ENCODE peak calls at places on chromosome 16, in four cellular contexts. G is fibroblast of mammary gland, Q is cardiac fibroblast, Y is ovary. I is an unnamed sample.

GRCh38 chr16:50303605-50304466 is 37.5 kb downstream of the ADCY7 start:
- DNase-seq in G (no peak), Q (peak; percentile 33), Y (peak; percentile 62), I (peak; percentile 50)

GRCh38 chr16:73036074-73036826 is 11.7 kb downstream of the ZFHX3 start:
- DNase-seq in G (no peak), Q (no peak), Y (no peak), I (no peak)

GRCh38 chr16:76207270-76207669 is 69.9 kb upstream of the CNTNAP4 start:
- DNase-seq in G (no peak), Q (no peak), Y (no peak), I (no peak)

GRCh38 chr16:85348921-85349334 is 236.7 kb upstream of the CIBAR2 start:
- DNase-seq in G (no peak), Q (no peak), Y (no peak), I (no peak)

GRCh38 chr16:12440233-12440530 is 363.5 kb downstream of the CPPED1 start:
- DNase-seq in G (peak; percentile 35), Q (peak; percentile 35), Y (no peak), I (peak; percentile 34)

GRCh38 chr16:11493531-11493929 is 93.2 kb downstream of the LITAF start:
- DNase-seq in G (no peak), Q (no peak), Y (no peak), I (no peak)

GRCh38 chr16:2912330-2913199 is 834 bp downstream of the FLYWCH1 start:
- DNase-seq in G (peak; percentile 73), Q (peak; percentile 82), Y (peak; percentile 37), I (peak; percentile 75)

GRCh38 chr16:53054670-53055485 is at the start of gene CHD9:
- DNase-seq in G (peak; percentile 81), Q (peak; percentile 91), Y (peak; percentile 85), I (peak; percentile 87)

GRCh38 chr16:10950393-10950792 is 6.0 kb downstream of the CLEC16A start:
- DNase-seq in G (no peak), Q (no peak), Y (no peak), I (no peak)

GRCh38 chr16:23945243-23945642 is 109.5 kb downstream of the PRKCB start:
- DNase-seq in G (no peak), Q (no peak), Y (no peak), I (no peak)

GRCh38 chr16:49500211-49500610 is 126.6 kb downstream of the C16orf78 start:
- DNase-seq in G (no peak), Q (no peak), Y (no peak), I (no peak)

GRCh38 chr16:25606069-25606468 is 85.7 kb upstream of the HS3ST4 start:
- DNase-seq in G (no peak), Q (no peak), Y (no peak), I (no peak)

GRCh38 chr16:47110939-47111338 is 32.8 kb downstream of the NETO2 start:
- DNase-seq in G (peak; percentile 5), Q (no peak), Y (no peak), I (peak; percentile 8)

GRCh38 chr16:69934044-69934443 is 17.1 kb upstream of the CLEC18A start:
- DNase-seq in G (no peak), Q (no peak), Y (no peak), I (no peak)

GRCh38 chr16:75203667-75204409 is 3.1 kb downstream of the CTRB2 start:
- DNase-seq in G (no peak), Q (no peak), Y (no peak), I (no peak)

GRCh38 chr16:79628501-79628975 is 28.0 kb upstream of the MAF start:
- DNase-seq in G (peak; percentile 22), Q (no peak), Y (no peak), I (peak; percentile 7)

GRCh38 chr16:2785101-2785991 is 2.0 kb downstream of the PRSS33 start:
- DNase-seq in G (no peak), Q (no peak), Y (no peak), I (no peak)

GRCh38 chr16:30958164-30959083 is 870 bp downstream of the SETD1A start:
- DNase-seq in G (peak; percentile 42), Q (peak; percentile 61), Y (peak; percentile 65), I (peak; percentile 51)

GRCh38 chr16:75593825-75594820 is 27.9 kb downstream of the GABARAPL2 start:
- DNase-seq in G (peak; percentile 85), Q (peak; percentile 26), Y (no peak), I (peak; percentile 46)

GRCh38 chr16:89484088-89484501 is 6.3 kb downstream of the ANKRD11 start:
- DNase-seq in G (no peak), Q (no peak), Y (no peak), I (no peak)

DNA sequence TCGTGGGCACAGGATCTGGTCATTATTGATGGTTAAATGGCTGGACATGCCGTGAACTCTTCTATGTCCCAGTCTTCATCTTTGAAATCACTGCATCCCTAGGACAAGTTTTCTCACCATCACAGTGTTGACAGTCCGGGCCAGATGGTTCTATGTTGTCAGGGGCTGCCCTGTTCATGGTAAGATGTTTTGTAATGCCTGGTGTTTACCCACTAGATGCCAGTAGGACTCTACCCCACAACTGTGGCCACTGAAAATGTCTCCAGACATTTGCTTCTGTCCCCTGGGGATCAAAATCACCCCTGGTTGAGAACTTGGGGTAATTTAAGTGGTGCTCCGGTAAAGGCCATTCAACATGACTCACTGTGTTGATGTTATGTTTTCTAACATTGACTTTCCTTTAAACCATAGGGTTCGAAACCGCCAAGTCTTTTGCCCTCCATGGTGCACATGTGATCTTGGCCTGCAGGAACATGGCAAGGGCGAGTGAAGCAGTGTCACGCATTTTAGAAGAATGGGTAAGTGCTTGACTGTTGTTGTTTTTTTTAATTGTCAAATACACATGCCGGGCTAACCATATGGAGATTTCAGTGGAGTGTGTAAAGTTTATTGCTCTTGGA is 64.4 kb downstream of the WWOX start:
- DNase-seq in G (no peak), Q (no peak), Y (no peak), I (no peak)
- TF ChIP-seq CTCF in G (no peak), Q (no peak), Y (no peak), I (no peak)

GRCh38 chr16:86507173-86508027 is 2.9 kb upstream of the FOXF1 start:
- DNase-seq in G (no peak), Q (no peak), Y (no peak), I (no peak)

GRCh38 chr16:86505899-86506864 is 4.1 kb upstream of the FOXF1 start:
- DNase-seq in G (no peak), Q (no peak), Y (no peak), I (no peak)

GRCh38 chr16:86508947-86509758 is 1.2 kb upstream of the FOXF1 start:
- DNase-seq in G (peak; percentile 64), Q (peak; percentile 73), Y (peak; percentile 19), I (peak; percentile 73)

GRCh38 chr16:86509759-86510464 is 415 bp upstream of the FOXF1 start:
- DNase-seq in G (peak; percentile 68), Q (peak; percentile 59), Y (peak; percentile 17), I (peak; percentile 66)

DNA sequence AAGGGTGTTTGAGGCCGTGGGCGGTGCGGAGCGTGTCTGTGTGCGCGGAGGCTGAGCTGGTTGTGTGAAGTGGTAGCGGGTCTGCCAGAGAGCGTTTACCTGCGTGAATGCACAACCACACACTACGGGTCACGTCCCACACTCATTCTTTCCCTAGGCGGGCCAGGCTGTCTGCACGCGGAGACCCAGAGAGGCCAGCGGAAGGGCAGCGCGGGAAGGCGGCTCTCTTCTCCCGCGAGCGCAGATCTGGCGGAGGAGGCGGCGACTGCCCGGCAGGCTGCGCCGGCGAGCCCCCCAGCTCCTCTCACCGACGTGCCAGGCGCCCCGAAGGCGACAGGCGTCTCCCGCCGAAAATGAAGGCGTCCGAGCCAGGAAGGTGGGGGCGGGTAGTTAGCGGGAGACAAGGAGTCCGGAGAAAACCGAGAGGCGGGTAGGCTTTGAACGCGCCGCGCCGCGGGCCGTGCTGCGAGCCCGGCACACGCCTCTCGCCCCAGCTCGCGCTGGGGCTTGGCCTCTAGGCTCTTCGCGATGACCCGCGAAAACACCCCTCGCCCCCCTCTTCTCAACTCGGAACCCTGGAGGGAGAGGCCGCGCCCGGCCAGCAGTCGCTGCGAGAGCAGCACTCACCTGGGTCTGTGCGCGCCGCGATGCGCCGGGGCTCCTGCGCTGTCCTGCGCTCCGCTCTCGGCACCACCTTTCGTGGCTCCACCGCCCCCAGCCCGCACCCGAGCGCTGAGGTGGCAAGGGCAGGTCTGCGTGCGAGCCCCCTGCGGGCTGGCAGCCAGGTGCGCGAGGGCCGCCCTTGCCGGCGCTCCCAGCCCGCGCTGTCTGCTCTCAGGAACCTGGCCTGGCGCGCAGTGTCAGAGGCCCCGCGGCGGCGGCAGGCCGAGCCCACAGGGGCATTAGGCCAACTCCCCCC is 2.0 kb upstream of the FOXF1 start:
- DNase-seq in G (no peak), Q (peak; percentile 18), Y (no peak), I (peak; percentile 25)
- H3K4me3 ChIP-seq in G (peak overlapping the region; percentile 1), Q (no peak overlapping the region), Y (peak overlapping the region; percentile 59), I (peak overlapping the region; percentile 55)

GRCh38 chr16:58753711-58754134 is 19.6 kb upstream of the GOT2 start:
- DNase-seq in G (no peak), Q (no peak), Y (no peak), I (no peak)

GRCh38 chr16:58756650-58757332 is 22.7 kb upstream of the GOT2 start:
- DNase-seq in G (no peak), Q (no peak), Y (no peak), I (no peak)

DNA sequence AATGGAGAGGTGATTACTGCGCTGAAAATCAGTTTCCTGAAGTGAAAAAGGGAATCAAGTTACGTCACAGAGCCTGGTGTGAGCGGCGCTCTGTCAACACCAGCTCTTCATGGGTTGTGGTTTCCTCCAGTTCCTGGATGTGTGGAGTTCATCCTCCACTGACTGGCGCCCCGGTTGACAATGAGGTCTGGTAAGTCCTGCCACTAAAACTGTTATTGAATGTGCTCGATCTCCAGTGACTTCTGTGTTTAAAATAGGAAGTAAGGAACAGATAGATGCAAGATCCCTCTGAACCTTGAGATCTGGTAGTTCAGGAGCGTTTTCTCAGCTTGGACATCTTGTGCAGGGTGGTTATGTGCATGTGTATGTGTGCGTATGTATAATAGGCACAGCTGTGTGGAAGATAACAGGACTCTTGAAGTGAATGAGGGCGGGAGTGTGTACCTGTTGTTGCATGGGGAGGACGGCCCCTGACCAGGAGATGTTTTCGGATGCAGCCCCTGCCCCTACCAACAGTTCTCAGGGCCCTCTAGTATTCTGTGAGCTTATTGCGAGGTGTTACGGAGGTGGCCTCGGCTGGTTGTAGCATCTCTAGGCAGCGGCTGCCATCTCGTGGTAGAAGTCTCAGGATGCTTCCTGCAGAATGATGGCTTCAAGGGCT is 22.0 kb upstream of the GOT2 start:
- DNase-seq in G (peak; percentile 67), Q (peak; percentile 83), Y (peak; percentile 36), I (peak; percentile 79)
- TF ChIP-seq CTCF in G (peak; percentile 75), Q (peak; percentile 81), Y (no peak), I (peak; percentile 79)

DNA sequence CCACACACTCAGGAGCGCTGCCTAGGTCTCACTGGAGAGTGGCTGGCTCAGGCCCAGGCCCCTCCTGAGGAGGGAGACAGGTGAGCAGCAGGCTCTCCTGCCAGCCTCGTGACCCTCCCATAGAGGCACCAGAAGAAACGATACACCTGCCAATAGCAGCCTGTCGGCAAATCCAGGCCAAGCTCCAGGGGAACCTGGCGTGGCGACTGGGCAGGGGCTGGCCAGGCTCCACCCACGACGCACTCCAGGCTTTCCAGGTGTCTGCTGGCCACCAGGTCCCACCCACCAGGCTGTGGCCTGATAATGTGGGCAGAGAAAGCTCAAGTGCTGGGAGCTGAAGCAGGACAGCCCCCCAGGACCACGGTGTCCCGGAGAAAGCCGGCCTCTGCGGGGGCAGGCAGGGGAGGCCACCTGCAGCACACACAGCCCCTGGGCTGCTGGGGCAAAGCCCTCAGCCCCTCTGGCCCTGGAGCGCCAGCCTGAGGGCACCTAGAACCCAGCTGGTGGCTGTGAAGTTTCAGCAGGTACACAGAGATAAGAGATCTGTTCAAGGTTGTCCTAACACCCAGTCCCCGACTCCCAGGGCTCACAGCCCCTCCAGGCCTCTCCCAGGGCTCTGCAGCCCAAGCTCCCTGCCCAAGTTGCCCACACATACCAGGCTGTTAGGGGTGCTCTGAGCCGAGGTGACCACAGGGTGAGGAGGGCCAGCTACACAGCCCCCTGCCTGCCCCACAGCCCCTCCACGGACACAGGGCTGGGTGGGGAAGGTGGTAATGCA is 2.4 kb downstream of the PGAP6 start:
- DNase-seq in G (no peak), Q (no peak), Y (no peak), I (no peak)
- H3K4me3 ChIP-seq in G (no peak overlapping the region), Q (no peak overlapping the region), Y (no peak overlapping the region), I (no peak overlapping the region)